ENCODE peak calls at places on chromosomes 4 and X, in six cellular contexts. K is heart right ventricle, N is transverse colon, L is aorta, J is fibroblast of lung, R is testis. Z is an unnamed sample. For H3K4me1, the result is how much of the 10 kb centered on the place peaks cover.

GRCh38 chr4:110055014-110055768 is 142.5 kb downstream of the EGF start:
- DNase-seq in N (no peak), R (no peak), K (no peak), J (no peak), L (no peak), Z (no peak)

GRCh38 chr4:55663145-55663544 is 27.0 kb upstream of the NMU start:
- DNase-seq in N (no peak), L (no peak), J (no peak), R (no peak), K (no peak), Z (no peak)

GRCh38 chrX:65581661-65582339 is 47.2 kb upstream of the LAS1L start:
- DNase-seq in N (peak), K (peak), L (peak), J (peak), R (peak), Z (peak)

GRCh38 chr4:147355849-147356248 is 125.0 kb upstream of the EDNRA start:
- DNase-seq in J (peak), N (no peak), K (no peak), L (no peak), R (no peak), Z (no peak)

GRCh38 chrX:68846536-68846935 is 17.7 kb downstream of the EFNB1 start:
- DNase-seq in J (no peak), R (no peak), L (no peak), K (no peak), N (no peak), Z (no peak)

GRCh38 chr4:113292371-113293042 is 243.1 kb downstream of the ANK2 start:
- DNase-seq in J (peak), L (peak), R (peak), K (peak), N (peak), Z (no peak)

GRCh38 chr4:108846568-108846967 is 83.7 kb upstream of the ETNPPL start:
- DNase-seq in L (no peak), J (no peak), R (no peak), N (no peak), K (no peak), Z (no peak)

GRCh38 chr4:20423420-20423819 is 171.7 kb downstream of the SLIT2 start:
- DNase-seq in R (no peak), J (no peak), K (no peak), N (no peak), L (no peak), Z (no peak)

GRCh38 chr4:16250665-16251365 is 24.5 kb upstream of the TAPT1 start:
- DNase-seq in K (no peak), L (no peak), R (no peak), J (no peak), N (no peak), Z (peak)

GRCh38 chrX:121365572-121366161 is 318.3 kb downstream of the GLUD2 start:
- DNase-seq in K (no peak), L (no peak), R (peak), N (peak), J (no peak), Z (no peak)

GRCh38 chr4:163215896-163216295 is 49.2 kb upstream of the NAF1 start:
- DNase-seq in L (no peak), K (no peak), R (no peak), J (no peak), N (no peak), Z (no peak)

GRCh38 chrX:104112326-104112951 is at the start of gene ZCCHC18:
- DNase-seq in R (peak), N (peak), J (peak), K (peak), L (peak), Z (no peak)

GRCh38 chr4:85740431-85740861 is 265.5 kb downstream of the ARHGAP24 start:
- DNase-seq in L (no peak), N (no peak), K (no peak), R (no peak), J (peak), Z (no peak)

GRCh38 chr4:114659386-114660008 is 60.9 kb downstream of the UGT8 start:
- DNase-seq in L (peak), K (peak), J (peak), N (peak), R (peak), Z (peak)

DNA sequence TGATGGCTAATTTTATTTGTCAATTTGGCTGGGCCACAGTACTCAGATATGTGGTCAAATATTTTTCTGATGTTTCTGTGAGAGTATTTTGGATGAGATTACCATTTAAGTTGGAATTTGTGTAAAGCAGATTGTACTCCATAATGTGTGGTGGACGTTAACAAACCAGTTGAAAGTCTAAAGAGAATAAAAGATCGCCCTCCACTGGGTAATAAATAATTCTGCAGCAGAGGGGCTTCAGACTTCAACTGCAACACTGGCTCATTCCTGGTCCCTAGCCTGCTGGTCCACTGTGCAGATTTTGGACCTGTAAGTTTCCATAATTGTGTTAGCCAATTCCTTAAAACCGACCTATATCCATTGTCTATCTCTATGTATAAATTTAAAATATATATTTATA is 540.3 kb downstream of the PCDH18 start:
- DNase-seq in N (no peak), K (no peak), R (no peak), J (no peak), L (no peak), Z (no peak)
- H3K4me1 ChIP-seq in N (under half), K (under half), R (under half), J (under half), L (under half), Z (under half)

GRCh38 chr4:659851-660250 is 14.2 kb downstream of the ATP5ME start:
- DNase-seq in L (peak), K (no peak), J (no peak), N (no peak), R (no peak), Z (no peak)

GRCh38 chr4:663046-663437 is 11.0 kb downstream of the ATP5ME start:
- DNase-seq in R (no peak), L (no peak), J (no peak), N (no peak), K (no peak), Z (no peak)

GRCh38 chr4:660401-660800 is 13.7 kb downstream of the ATP5ME start:
- DNase-seq in R (no peak), L (peak), K (no peak), J (no peak), N (no peak), Z (no peak)

GRCh38 chr4:661856-662761 is 12.0 kb downstream of the ATP5ME start:
- DNase-seq in K (no peak), N (peak), J (no peak), R (no peak), L (peak), Z (no peak)

DNA sequence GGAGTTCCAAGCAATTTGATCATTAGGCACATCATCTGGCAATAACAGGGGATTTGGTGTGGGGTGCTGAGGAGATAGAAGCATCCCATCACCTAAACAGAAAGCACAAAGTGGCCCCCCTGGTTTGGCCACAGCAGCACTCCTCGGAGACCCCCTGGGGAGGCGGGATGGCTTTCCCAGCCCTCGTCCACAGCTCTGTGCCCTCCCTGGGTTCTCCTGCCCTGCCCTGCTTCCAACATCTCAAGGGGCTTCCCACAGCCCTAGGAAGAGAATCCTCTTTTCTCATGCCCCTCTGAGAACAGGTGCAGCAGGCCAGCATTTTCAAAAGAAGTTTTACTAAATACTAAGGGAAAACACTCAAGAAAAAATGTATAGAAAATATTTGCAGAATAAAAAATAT is 12.8 kb downstream of the ATP5ME start:
- DNase-seq in L (peak), K (no peak), N (no peak), J (no peak), R (no peak), Z (no peak)
- H3K4me1 ChIP-seq in L (under half), K (under half), N (under half), J (under half), R (under half), Z (under half)

GRCh38 chr4:81508786-81509574 is 37.3 kb upstream of the RASGEF1B start:
- DNase-seq in L (no peak), R (no peak), K (no peak), N (no peak), J (no peak), Z (no peak)
- H3K4me1 ChIP-seq in L (under half), R (under half), K (under half), N (under half), J (under half), Z (under half)

GRCh38 chr4:119652978-119653377 is 24.4 kb upstream of the PDE5A start:
- DNase-seq in L (no peak), R (no peak), J (peak), K (no peak), N (no peak), Z (no peak)

GRCh38 chr4:119656342-119656741 is 27.7 kb upstream of the PDE5A start:
- DNase-seq in N (no peak), L (no peak), K (no peak), R (no peak), J (no peak), Z (no peak)

GRCh38 chr4:119653990-119654389 is 25.4 kb upstream of the PDE5A start:
- DNase-seq in J (no peak), L (no peak), K (no peak), R (no peak), N (no peak), Z (no peak)

GRCh38 chr4:119656986-119657635 is 28.5 kb upstream of the PDE5A start:
- DNase-seq in K (no peak), N (no peak), J (no peak), R (no peak), L (no peak), Z (peak)

DNA sequence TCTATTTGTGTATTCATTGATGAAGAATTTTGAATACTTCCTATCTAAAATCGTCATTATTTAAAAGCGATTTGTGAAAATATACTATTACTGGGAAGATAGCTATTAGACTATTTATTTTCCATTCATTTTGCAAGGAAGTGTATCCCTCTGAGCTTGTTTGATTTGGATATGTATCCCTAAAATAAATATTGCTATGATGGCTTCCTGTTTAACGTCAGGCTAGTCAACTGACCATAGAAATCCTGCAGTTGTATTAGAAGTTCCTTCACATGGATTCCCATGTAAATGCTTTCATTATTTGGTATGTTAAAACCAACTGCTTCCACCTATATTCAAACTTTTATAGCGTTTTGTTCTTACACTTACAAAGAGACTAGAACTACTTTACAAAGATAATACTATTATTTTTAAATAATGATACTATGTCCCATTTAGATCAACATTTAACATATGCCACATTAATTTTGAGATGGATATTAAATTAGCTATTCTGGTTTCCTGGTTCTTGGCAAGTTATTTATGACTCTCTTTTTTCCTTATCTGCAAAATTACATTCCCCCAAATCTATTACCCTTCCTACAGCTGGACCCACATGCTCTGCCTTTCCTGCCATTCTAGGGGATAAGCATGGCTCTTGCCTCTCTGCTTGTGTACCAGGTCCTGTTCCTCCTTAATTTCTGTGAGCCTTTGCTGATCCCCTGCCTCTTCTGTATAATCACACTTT is 26.7 kb upstream of the PDE5A start:
- DNase-seq in K (no peak), R (no peak), N (no peak), J (peak), L (no peak), Z (no peak)
- H3K4me1 ChIP-seq in K (under half), R (under half), N (under half), J (under half), L (under half), Z (under half)

GRCh38 chr4:151204925-151205524 is 71.9 kb upstream of the PRSS48 start:
- DNase-seq in L (no peak), R (no peak), N (no peak), K (no peak), J (no peak), Z (no peak)

GRCh38 chr4:151205722-151206121 is 71.2 kb upstream of the PRSS48 start:
- DNase-seq in L (no peak), N (no peak), J (no peak), K (no peak), R (no peak), Z (no peak)

GRCh38 chr4:151199496-151200190 is 77.3 kb upstream of the PRSS48 start:
- DNase-seq in L (no peak), R (no peak), J (no peak), N (no peak), K (peak), Z (no peak)

GRCh38 chr4:151202851-151203455 is 74.0 kb upstream of the PRSS48 start:
- DNase-seq in R (no peak), L (no peak), N (no peak), J (peak), K (peak), Z (no peak)

GRCh38 chr4:151202381-151202780 is 74.6 kb upstream of the PRSS48 start:
- DNase-seq in K (no peak), L (no peak), R (no peak), J (no peak), N (no peak), Z (no peak)
- H3K4me1 ChIP-seq in K (half or more), L (under half), R (under half), J (under half), N (under half), Z (under half)

DNA sequence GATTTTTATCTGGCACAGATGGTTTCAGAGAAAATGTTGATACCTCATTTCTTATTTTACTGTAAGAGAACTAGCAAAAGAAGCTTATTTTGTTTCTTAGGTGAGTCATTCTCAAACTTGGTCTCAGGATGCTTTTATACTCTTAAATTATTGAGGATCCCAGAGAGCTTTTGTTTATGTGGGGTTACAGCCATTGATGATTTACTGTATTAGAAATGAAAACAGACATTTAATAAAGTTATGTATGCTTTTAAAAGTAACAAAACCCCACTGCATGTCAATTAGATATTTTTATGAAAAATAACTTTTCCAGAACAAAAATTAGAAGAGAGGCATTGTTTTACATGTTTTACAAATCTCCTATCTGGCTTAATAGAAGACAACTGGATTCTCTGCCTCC is 12.1 kb downstream of the USP9X start:
- DNase-seq in N (no peak), L (no peak), K (no peak), R (no peak), J (no peak), Z (no peak)
- H3K4me1 ChIP-seq in N (under half), L (under half), K (half or more), R (under half), J (under half), Z (under half)

GRCh38 chrX:12999422-12999821 is 24.5 kb downstream of the TMSB4X start:
- DNase-seq in J (no peak), L (no peak), N (no peak), K (no peak), R (no peak), Z (no peak)

GRCh38 chrX:12993823-12994222 is 18.9 kb downstream of the TMSB4X start:
- DNase-seq in K (no peak), L (no peak), N (no peak), R (no peak), J (peak), Z (no peak)

GRCh38 chrX:12994321-12994720 is 19.4 kb downstream of the TMSB4X start:
- DNase-seq in N (no peak), R (no peak), L (no peak), J (no peak), K (no peak), Z (no peak)

GRCh38 chrX:12997898-12998687 is 23.2 kb downstream of the TMSB4X start:
- DNase-seq in N (no peak), L (no peak), J (no peak), R (peak), K (no peak), Z (no peak)

DNA sequence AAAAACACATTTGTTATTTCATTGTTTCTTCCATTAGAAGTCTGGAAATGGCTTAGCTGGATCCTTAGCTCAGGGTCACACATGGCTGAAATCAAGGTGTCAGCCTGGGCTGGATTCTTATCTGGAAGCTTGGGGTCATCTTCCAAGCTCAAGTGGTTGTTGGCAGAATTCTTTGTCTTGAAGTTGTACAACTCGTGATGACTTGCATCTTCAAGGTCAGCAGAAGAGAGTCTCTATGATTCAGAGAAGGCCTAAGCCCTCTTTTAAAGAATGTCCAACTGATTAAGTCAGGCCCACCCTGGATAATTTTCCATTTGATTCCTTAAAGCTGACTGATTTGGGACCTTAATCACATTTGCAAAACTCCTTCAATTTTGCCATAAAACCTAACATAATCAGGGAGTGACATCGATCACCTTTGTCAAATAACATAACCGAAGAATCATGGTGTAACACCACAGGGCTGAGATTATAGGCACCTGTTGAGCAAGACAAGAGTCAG is 22.1 kb downstream of the TMSB4X start:
- DNase-seq in L (no peak), N (no peak), R (no peak), J (no peak), K (no peak), Z (no peak)
- H3K4me1 ChIP-seq in L (under half), N (under half), R (under half), J (under half), K (under half), Z (under half)

DNA sequence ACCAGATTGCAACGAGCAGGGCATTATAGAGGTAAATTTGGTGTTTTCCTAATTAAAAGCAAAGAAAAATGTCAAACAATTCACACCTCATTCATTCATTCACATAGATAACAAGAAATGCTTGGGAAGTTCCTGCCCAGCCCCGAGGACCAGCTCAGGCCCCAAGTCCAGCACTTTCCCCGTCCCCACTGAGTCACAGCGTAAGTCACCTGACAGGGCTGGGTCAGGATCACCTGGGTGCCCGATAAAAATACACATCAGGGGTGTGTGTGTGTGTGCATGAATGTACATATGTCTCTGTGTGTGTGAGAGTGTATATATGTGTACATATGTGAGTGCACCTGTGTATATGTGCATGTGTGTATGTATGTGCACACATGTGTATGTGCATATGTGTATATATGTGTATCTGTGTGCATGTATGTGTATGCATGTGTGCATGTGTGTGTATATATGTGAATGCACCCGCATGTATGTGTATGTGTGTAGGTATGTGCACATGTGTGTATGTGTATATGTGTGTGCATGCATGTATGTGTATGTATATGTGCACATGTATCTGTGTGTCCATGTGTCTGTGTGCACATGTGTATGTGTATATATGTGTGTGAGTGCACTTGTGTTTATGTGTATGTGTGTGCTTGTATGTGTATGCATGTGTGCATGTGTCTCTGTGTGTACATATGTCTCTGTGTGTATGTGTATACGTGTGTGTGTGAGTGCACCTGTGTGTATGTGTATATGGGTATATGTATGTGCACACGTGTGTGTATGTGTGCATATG is 18.6 kb upstream of the SH3TC1 start:
- DNase-seq in J (no peak), R (no peak), L (no peak), N (no peak), K (no peak), Z (no peak)
- H3K4me1 ChIP-seq in J (under half), R (under half), L (under half), N (under half), K (half or more), Z (under half)

GRCh38 chrX:153970398-153971123 is 1.1 kb downstream of the HCFC1 start:
- DNase-seq in N (no peak), K (peak), J (peak), R (peak), L (peak), Z (peak)
- H3K4me1 ChIP-seq in N (half or more), K (half or more), J (under half), R (under half), L (under half), Z (under half)

Z was measured in foreskin keratinocyte.